ENCODE peak calls at places on chromosomes 12 and 14, in seven cellular contexts. One of them, this sample, is unnamed.

GRCh38 chr12:52020539-52021336 is 14.0 kb downstream of the TAMALIN start:
- DNase-seq in mesendoderm: peak; percentile 85
- DNase-seq in IMR-90: peak; percentile 47
- DNase-seq in mesenchymal stem cell: peak; percentile 74
- DNase-seq in H1: peak; percentile 57
- DNase-seq in H9: peak; percentile 93
- DNase-seq in neuronal stem cell: no peak
- DNase-seq in this sample: peak; percentile 41

GRCh38 chr12:16110596-16110995 is 166.9 kb downstream of the SLC15A5 start:
- DNase-seq in IMR-90: no peak
- DNase-seq in H1: no peak
- DNase-seq in mesenchymal stem cell: no peak
- DNase-seq in mesendoderm: no peak
- DNase-seq in neuronal stem cell: no peak
- DNase-seq in H9: no peak
- DNase-seq in this sample: peak; percentile 72

GRCh38 chr12:6074394-6074793 is 50.1 kb downstream of the VWF start:
- DNase-seq in mesenchymal stem cell: no peak
- DNase-seq in mesendoderm: no peak
- DNase-seq in H1: no peak
- DNase-seq in H9: no peak
- DNase-seq in neuronal stem cell: no peak
- DNase-seq in IMR-90: no peak
- DNase-seq in this sample: no peak

GRCh38 chr12:6532051-6532926 is 2.0 kb upstream of the GAPDH start:
- DNase-seq in H9: peak; percentile 90
- DNase-seq in IMR-90: peak; percentile 99
- DNase-seq in mesenchymal stem cell: peak; percentile 100
- DNase-seq in neuronal stem cell: peak; percentile 69
- DNase-seq in mesendoderm: peak; percentile 96
- DNase-seq in H1: no peak
- DNase-seq in this sample: peak; percentile 96

GRCh38 chr12:54306925-54307731 is 6.3 kb upstream of the NFE2 start:
- DNase-seq in H1: no peak
- DNase-seq in mesendoderm: no peak
- DNase-seq in mesenchymal stem cell: no peak
- DNase-seq in neuronal stem cell: no peak
- DNase-seq in H9: peak; percentile 64
- DNase-seq in IMR-90: no peak
- DNase-seq in this sample: no peak

GRCh38 chr14:63787995-63788946 is 60.4 kb upstream of the SGPP1 start:
- DNase-seq in H9: no peak
- DNase-seq in IMR-90: no peak
- DNase-seq in neuronal stem cell: no peak
- DNase-seq in H1: no peak
- DNase-seq in mesenchymal stem cell: no peak
- DNase-seq in mesendoderm: no peak
- DNase-seq in this sample: no peak

GRCh38 chr14:74459289-74459946 is 33.4 kb upstream of the SYNDIG1L start:
- DNase-seq in H9: peak; percentile 76
- DNase-seq in H1: peak; percentile 33
- DNase-seq in mesendoderm: peak; percentile 69
- DNase-seq in IMR-90: peak; percentile 69
- DNase-seq in mesenchymal stem cell: peak; percentile 76
- DNase-seq in neuronal stem cell: peak; percentile 24
- DNase-seq in this sample: peak; percentile 20

GRCh38 chr12:78641837-78642423 is 222.6 kb upstream of the SYT1 start:
- DNase-seq in mesenchymal stem cell: no peak
- DNase-seq in H9: no peak
- DNase-seq in neuronal stem cell: no peak
- DNase-seq in H1: no peak
- DNase-seq in mesendoderm: peak; percentile 24
- DNase-seq in IMR-90: peak; percentile 4
- DNase-seq in this sample: no peak

GRCh38 chr14:69539631-69540410 is 34.9 kb downstream of the CCDC177 start:
- DNase-seq in IMR-90: peak; percentile 56
- DNase-seq in H1: no peak
- DNase-seq in neuronal stem cell: no peak
- DNase-seq in mesenchymal stem cell: peak; percentile 46
- DNase-seq in mesendoderm: no peak
- DNase-seq in H9: no peak
- DNase-seq in this sample: peak; percentile 78

GRCh38 chr12:64109706-64110105 is 112.4 kb downstream of the KICS2 start:
- DNase-seq in IMR-90: peak; percentile 44
- DNase-seq in mesendoderm: no peak
- DNase-seq in H9: no peak
- DNase-seq in H1: no peak
- DNase-seq in neuronal stem cell: no peak
- DNase-seq in mesenchymal stem cell: no peak
- DNase-seq in this sample: no peak

GRCh38 chr12:125187780-125188741 is 122.8 kb downstream of the AACS start:
- DNase-seq in neuronal stem cell: no peak
- DNase-seq in mesendoderm: no peak
- DNase-seq in IMR-90: no peak
- DNase-seq in H1: no peak
- DNase-seq in H9: peak; percentile 84
- DNase-seq in mesenchymal stem cell: no peak
- DNase-seq in this sample: no peak

GRCh38 chr14:20836668-20837338 is 34.2 kb upstream of the RNASE1 start:
- DNase-seq in H9: peak; percentile 61
- DNase-seq in mesenchymal stem cell: no peak
- DNase-seq in IMR-90: peak; percentile 18
- DNase-seq in neuronal stem cell: no peak
- DNase-seq in mesendoderm: peak; percentile 85
- DNase-seq in H1: no peak
- DNase-seq in this sample: no peak

GRCh38 chr12:109873653-109874052 is 6.7 kb downstream of the GLTP start:
- DNase-seq in mesenchymal stem cell: peak; percentile 55
- DNase-seq in neuronal stem cell: no peak
- DNase-seq in H9: no peak
- DNase-seq in H1: no peak
- DNase-seq in mesendoderm: no peak
- DNase-seq in IMR-90: peak; percentile 42
- DNase-seq in this sample: peak; percentile 43

GRCh38 chr12:62885242-62885641 is 49.7 kb downstream of the PPM1H start:
- DNase-seq in H1: no peak
- DNase-seq in IMR-90: no peak
- DNase-seq in mesenchymal stem cell: no peak
- DNase-seq in neuronal stem cell: no peak
- DNase-seq in H9: no peak
- DNase-seq in mesendoderm: no peak
- DNase-seq in this sample: no peak
- H2AK5ac ChIP-seq in H1: no peak overlapping the region
- H2AK5ac ChIP-seq in IMR-90: no peak overlapping the region
- H2AK5ac ChIP-seq in mesenchymal stem cell: peak overlapping the region; percentile 35
- H2AK5ac ChIP-seq in neuronal stem cell: no peak overlapping the region
- H2AK5ac ChIP-seq in H9: no peak overlapping the region
- H2AK5ac ChIP-seq in mesendoderm: no peak overlapping the region
- H2AK5ac ChIP-seq in this sample: no peak overlapping the region

DNA sequence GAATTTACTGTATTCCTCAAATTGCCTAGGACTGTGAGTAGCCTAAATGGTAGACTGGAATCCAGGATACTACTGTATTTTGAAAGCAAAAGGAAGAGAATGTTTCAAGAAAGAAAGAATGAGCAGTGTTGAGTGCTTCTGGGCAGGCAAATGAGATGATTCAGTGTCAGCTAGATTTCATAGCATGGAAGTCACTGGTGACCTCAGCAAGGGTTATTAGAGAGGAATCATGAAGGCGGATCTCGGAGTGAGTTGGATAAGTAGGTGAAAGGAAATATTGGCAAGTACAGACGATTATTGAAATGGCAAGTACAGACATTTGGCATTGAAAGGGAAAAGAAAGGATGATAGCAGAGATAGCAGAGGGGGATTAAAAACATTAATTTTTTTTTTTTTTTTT is 27.1 kb downstream of the VRK1 start:
- DNase-seq in H1: no peak
- DNase-seq in neuronal stem cell: no peak
- DNase-seq in IMR-90: peak; percentile 83
- DNase-seq in H9: no peak
- DNase-seq in mesendoderm: no peak
- DNase-seq in mesenchymal stem cell: peak; percentile 49
- DNase-seq in this sample: peak; percentile 29
- H2BK5ac ChIP-seq in H1: no peak overlapping the region
- H2BK5ac ChIP-seq in neuronal stem cell: no peak overlapping the region
- H2BK5ac ChIP-seq in IMR-90: peak overlapping the region; percentile 63
- H2BK5ac ChIP-seq in H9: no peak overlapping the region
- H2BK5ac ChIP-seq in mesendoderm: no peak overlapping the region
- H2BK5ac ChIP-seq in mesenchymal stem cell: no peak overlapping the region
- H2BK5ac ChIP-seq in this sample: no peak overlapping the region

DNA sequence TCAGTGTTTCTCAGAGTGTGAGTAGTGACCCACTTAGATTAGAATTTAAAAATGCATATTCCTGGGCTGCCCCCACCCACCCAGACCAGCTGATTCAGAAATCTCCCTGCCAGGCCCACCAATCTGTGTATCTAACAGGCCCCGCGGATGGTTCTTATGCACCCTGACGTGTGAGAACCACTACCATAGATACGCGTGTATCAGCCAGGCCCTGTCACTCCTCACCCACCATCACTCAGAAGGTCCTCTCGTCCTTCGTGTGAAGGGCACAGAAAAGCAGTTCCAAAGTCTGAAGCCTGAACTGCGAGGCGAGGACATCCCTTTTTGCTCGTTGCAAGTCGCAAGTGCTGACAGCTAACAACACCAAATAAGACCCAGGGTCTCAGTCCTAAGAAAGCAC is 72.4 kb downstream of the IFT43 start:
- DNase-seq in mesenchymal stem cell: no peak
- DNase-seq in H9: no peak
- DNase-seq in mesendoderm: no peak
- DNase-seq in H1: no peak
- DNase-seq in IMR-90: no peak
- DNase-seq in neuronal stem cell: no peak
- DNase-seq in this sample: no peak
- H2AK5ac ChIP-seq in mesenchymal stem cell: no peak overlapping the region
- H2AK5ac ChIP-seq in H9: no peak overlapping the region
- H2AK5ac ChIP-seq in mesendoderm: no peak overlapping the region
- H2AK5ac ChIP-seq in H1: no peak overlapping the region
- H2AK5ac ChIP-seq in IMR-90: no peak overlapping the region
- H2AK5ac ChIP-seq in neuronal stem cell: no peak overlapping the region
- H2AK5ac ChIP-seq in this sample: no peak overlapping the region

DNA sequence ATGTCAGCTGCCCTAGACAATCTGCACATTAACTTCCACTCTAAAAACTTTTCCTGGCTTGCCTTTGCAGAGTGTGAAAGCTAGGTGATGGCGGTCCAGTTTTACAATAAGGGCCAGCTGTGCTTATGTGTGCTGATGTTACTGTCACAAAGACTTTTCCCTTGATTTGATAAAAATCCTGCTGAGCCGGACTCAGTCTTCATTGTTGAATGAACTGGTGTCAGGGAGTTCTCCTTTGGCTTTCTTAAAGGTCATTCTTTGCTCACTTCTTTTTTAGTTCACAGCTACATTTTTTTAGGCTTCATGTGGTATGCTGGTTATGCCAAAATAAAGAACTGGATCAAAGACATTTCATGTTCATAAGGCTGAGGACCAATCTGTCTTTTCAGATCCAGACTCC is 133.5 kb downstream of the TGFB3 start:
- DNase-seq in H1: no peak
- DNase-seq in neuronal stem cell: no peak
- DNase-seq in H9: no peak
- DNase-seq in mesenchymal stem cell: no peak
- DNase-seq in mesendoderm: no peak
- DNase-seq in IMR-90: no peak
- DNase-seq in this sample: no peak
- H2BK5ac ChIP-seq in H1: no peak overlapping the region
- H2BK5ac ChIP-seq in neuronal stem cell: no peak overlapping the region
- H2BK5ac ChIP-seq in H9: no peak overlapping the region
- H2BK5ac ChIP-seq in mesenchymal stem cell: no peak overlapping the region
- H2BK5ac ChIP-seq in mesendoderm: no peak overlapping the region
- H2BK5ac ChIP-seq in IMR-90: no peak overlapping the region
- H2BK5ac ChIP-seq in this sample: no peak overlapping the region

This sample was measured in trophoblast cell.